ENCODE peak calls at places on chromosomes 2 and 18, in four cellular contexts. C is H1, W is K562, G is GM12878. A is an unnamed sample.
A peak's percentile ranks its signal among the peaks of the same experiment; 100 is the strongest.

GRCh38 chr2:105087273-105087672 is 49.4 kb downstream of the MRPS9 start:
- DNase-seq in C (no peak), W (no peak), G (no peak), A (no peak)

GRCh38 chr2:118190365-118190916 is 102.2 kb downstream of the INSIG2 start:
- DNase-seq in C (no peak), W (no peak), G (no peak), A (peak; percentile 30)

GRCh38 chr18:37846996-37847395 is 281.4 kb upstream of the CELF4 start:
- DNase-seq in C (no peak), W (no peak), G (no peak), A (no peak)

GRCh38 chr18:7336616-7337015 is 105.7 kb downstream of the LRRC30 start:
- DNase-seq in C (no peak), W (no peak), G (no peak), A (no peak)

GRCh38 chr2:138922973-138923563 is 142.9 kb upstream of the NXPH2 start:
- DNase-seq in C (no peak), W (no peak), G (no peak), A (peak; percentile 40)

GRCh38 chr2:10146366-10147005 is 23.9 kb downstream of the RRM2 start:
- DNase-seq in C (no peak), W (no peak), G (no peak), A (no peak)

GRCh38 chr18:76801567-76802505 is 20.5 kb upstream of the ZNF236 start:
- DNase-seq in C (no peak), W (peak; percentile 74), G (no peak), A (peak; percentile 24)

GRCh38 chr2:97748397-97748796 is 35.0 kb downstream of the ZAP70 start:
- DNase-seq in C (peak; percentile 57), W (peak; percentile 67), G (no peak), A (peak; percentile 67)

GRCh38 chr2:232459419-232460035 is 3.6 kb downstream of the ALPI start:
- DNase-seq in C (no peak), W (no peak), G (no peak), A (no peak)

GRCh38 chr18:74255022-74255658 is 36.6 kb downstream of the CYB5A start:
- DNase-seq in C (no peak), W (no peak), G (no peak), A (no peak)

GRCh38 chr2:85926526-85926925 is 37.7 kb upstream of the ST3GAL5 start:
- DNase-seq in C (no peak), W (no peak), G (no peak), A (no peak)

GRCh38 chr2:62654423-62654791 is 51.1 kb upstream of the EHBP1 start:
- DNase-seq in C (no peak), W (no peak), G (no peak), A (no peak)

GRCh38 chr18:44736664-44737063 is 56.0 kb downstream of the SETBP1 start:
- DNase-seq in C (no peak), W (no peak), G (no peak), A (no peak)

GRCh38 chr2:10811552-10811951 is 1.0 kb downstream of the PDIA6 start:
- DNase-seq in C (no peak), W (no peak), G (no peak), A (no peak)

GRCh38 chr2:135863231-135863630 is 13.0 kb downstream of the MCM6 start:
- DNase-seq in C (no peak), W (no peak), G (no peak), A (no peak)

GRCh38 chr18:49016648-49017539 is 66.1 kb upstream of the SMAD7 start:
- DNase-seq in C (peak; percentile 67), W (peak; percentile 18), G (no peak), A (peak; percentile 78)

GRCh38 chr2:20074001-20074648 is 22.7 kb upstream of the LAPTM4A start:
- DNase-seq in C (no peak), W (no peak), G (no peak), A (no peak)

GRCh38 chr18:3262234-3263171 is 570 bp downstream of the MYL12B start:
- DNase-seq in C (no peak), W (peak; percentile 88), G (no peak), A (no peak)

DNA sequence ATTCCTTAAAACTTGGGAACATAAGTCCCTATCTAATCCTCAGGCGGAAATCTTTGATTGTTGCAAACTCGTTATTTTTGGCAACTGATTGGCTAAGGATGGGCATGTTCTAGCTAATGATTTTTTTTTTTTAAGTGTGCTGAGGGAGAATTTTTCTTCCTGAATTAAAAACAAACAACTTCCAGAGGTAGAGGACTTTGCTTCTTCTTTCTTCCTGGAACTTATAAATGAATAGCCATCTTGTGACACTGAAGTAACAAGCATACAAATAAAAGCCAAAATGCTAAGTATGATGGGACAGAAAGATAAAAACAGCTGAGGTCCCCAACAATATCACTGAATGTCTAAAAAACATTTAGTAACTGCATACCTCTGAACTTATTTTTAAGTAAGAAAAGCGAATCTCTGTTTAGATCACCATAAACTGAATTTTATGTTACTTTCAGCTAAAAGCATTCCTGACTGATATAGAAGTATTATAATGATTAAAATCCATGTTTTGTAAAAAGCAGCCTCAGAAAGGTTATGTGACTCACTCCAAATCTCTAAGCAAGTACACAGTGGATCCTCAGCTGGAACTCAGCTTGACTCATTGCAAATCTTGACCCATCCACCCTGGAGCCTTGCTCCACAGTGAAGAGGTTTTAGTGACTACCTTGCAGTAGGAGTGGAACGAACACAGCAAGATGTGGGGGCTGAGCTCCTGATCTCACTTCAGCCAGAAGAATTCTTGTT is 344.4 kb downstream of the CLIP4 start:
- DNase-seq in C (no peak), W (no peak), G (no peak), A (no peak)
- TF ChIP-seq GABPA in C (no peak), W (no peak), G (no peak), A (no peak)

DNA sequence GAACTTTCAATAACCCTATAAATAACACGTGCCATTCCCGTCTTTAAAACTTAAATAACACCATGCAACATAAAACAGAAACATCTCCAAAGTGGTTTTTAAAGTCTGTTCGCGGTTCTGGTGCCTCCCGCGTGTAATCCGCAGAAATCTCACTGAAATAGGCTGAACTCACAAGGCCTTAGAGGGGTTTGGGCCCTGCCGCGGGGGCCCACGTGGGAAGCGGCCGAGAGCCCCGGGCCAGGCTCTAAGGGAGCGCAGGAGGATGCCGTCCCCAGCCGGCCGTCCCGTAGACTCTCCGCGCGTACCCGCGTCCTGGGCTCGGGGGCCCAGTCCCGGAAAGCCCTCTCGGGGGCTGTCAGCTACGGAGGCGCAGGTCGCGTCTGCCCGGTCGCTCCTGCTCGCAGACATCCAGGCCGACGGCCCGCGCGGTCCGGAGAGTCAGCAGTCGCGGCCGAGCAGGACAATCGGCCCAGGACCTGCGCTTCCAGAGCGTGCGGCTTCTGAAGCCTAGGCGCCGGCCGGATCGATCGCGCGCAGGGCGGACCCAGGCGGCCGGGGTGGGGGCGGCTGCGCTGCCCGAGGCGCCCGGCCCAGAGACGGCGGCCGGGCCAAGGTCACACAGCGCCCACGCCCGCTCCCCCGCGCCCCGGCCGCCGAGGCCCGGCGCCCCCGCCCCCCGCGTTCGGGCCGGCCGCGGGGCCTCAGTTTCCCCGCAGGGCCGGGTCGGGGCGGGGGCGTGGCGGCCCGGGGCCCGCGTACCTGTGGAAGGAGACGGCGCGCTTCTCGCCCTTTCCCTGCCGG is 576 bp downstream of the THAP4 start:
- DNase-seq in C (no peak), W (peak; percentile 70), G (no peak), A (peak; percentile 49)
- TF ChIP-seq ZNF274 in C (no peak), W (no peak), G (no peak), A (no peak)

GRCh38 chr2:215828528-215829184 is 184.7 kb downstream of the MREG start:
- DNase-seq in C (peak; percentile 50), W (peak; percentile 28), G (no peak), A (peak; percentile 81)

GRCh38 chr2:215825709-215826108 is 187.6 kb downstream of the MREG start:
- DNase-seq in C (no peak), W (no peak), G (no peak), A (no peak)

GRCh38 chr2:215826376-215826775 is 187.0 kb downstream of the MREG start:
- DNase-seq in C (no peak), W (no peak), G (no peak), A (no peak)

GRCh38 chr2:215829261-215829660 is 184.1 kb downstream of the MREG start:
- DNase-seq in C (no peak), W (no peak), G (no peak), A (no peak)

DNA sequence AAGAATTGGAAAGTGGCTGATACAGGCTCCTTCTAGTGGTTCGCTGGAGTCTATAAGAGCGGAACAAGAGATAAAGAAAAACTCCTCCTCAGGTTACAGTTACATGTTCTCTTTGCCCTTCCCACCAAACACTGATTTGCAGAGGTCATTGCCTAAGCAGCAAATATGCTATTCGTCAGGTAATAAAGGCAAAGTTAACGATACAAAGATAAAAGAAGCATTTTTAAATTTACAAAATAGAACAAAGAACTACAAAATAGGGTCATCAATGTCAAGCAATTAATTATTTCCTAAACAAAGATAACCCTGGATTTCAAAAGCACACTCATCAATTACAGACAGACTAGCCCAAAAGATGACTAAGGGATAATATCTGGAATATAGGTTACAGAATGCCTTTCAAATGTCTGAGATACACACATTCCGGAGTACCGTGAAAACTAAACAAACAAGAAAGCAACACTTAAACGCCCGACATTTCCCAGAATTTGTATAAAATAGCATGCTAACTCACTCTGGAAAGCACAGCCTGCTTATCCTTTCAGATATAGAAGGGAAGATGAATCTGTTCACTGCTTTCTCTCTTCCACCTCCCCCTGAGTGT is 186.4 kb downstream of the MREG start:
- DNase-seq in C (no peak), W (no peak), G (no peak), A (peak; percentile 80)
- TF ChIP-seq ATF3 in C (no peak), W (no peak), G (no peak), A (no peak)

DNA sequence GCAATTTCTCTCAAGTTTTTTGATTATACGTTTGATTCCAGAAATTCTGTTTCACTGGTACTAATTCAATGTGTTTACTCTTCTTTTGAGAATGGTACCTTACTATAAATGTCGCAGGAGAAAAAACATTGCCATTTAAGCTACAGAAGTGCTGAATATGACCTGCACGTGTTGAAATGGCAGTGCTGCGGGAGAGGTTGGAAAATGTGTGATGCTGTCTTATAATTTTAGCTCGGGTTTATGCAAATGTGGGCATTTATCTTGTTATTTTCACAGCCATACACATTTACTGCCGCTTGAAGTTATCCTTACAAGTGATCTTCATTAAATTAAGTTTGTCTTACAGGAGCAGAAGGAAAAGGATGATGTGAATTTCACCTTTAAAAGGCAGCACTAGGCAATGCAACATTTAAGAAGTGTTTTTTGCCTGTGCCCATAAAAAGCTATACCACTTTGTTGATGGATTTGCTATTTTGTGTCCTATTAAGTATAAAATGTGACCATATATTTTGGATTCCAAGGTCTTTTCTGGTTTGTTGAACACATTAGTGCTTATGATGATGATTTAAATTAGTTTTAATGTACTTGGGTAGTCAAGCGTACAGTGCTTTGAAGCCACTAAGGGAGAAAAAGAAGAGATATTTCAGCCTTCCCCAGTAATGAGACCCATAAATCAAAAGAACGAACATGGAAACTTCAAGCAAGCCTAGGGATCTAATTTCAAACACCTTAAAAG is 112.1 kb downstream of the LTBP1 start:
- DNase-seq in C (no peak), W (no peak), G (no peak), A (no peak)
- TF ChIP-seq GABPA in C (no peak), W (no peak), G (no peak), A (no peak)

A was measured in HepG2.